ENCODE peak calls at places on chromosomes 6 and 20, in four cellular contexts. One of them, this sample, is unnamed.

GRCh38 chr6:136963259-136963658 is 41.2 kb downstream of the SLC35D3 start:
- DNase-seq in hippocampal formation: no peak
- DNase-seq in NCI-H1092 treated with DMSO at 0.1 percent for 48 hours: peak
- DNase-seq in fibroblast of mammary gland: no peak
- DNase-seq in this sample: no peak

GRCh38 chr6:32972353-32973143 is 4.2 kb downstream of the BRD2 start:
- DNase-seq in hippocampal formation: no peak
- DNase-seq in NCI-H1092 treated with DMSO at 0.1 percent for 48 hours: no peak
- DNase-seq in fibroblast of mammary gland: no peak
- DNase-seq in this sample: no peak

GRCh38 chr20:8722277-8722928 is 346.5 kb upstream of the PLCB4 start:
- DNase-seq in hippocampal formation: peak
- DNase-seq in NCI-H1092 treated with DMSO at 0.1 percent for 48 hours: peak
- DNase-seq in fibroblast of mammary gland: peak
- DNase-seq in this sample: no peak

GRCh38 chr20:47927385-47927851 is 142.1 kb upstream of the SULF2 start:
- DNase-seq in hippocampal formation: no peak
- DNase-seq in NCI-H1092 treated with DMSO at 0.1 percent for 48 hours: no peak
- DNase-seq in fibroblast of mammary gland: peak
- DNase-seq in this sample: no peak

GRCh38 chr20:43985121-43985520 is 70.5 kb downstream of the TOX2 start:
- DNase-seq in hippocampal formation: no peak
- DNase-seq in NCI-H1092 treated with DMSO at 0.1 percent for 48 hours: no peak
- DNase-seq in fibroblast of mammary gland: no peak
- DNase-seq in this sample: no peak

GRCh38 chr20:21391495-21392298 is 5.6 kb downstream of the NKX2-4 start:
- DNase-seq in hippocampal formation: no peak
- DNase-seq in NCI-H1092 treated with DMSO at 0.1 percent for 48 hours: no peak
- DNase-seq in fibroblast of mammary gland: no peak
- DNase-seq in this sample: no peak

GRCh38 chr6:97026298-97026697 is 101.8 kb downstream of the KLHL32 start:
- DNase-seq in hippocampal formation: no peak
- DNase-seq in NCI-H1092 treated with DMSO at 0.1 percent for 48 hours: peak
- DNase-seq in fibroblast of mammary gland: no peak
- DNase-seq in this sample: no peak

GRCh38 chr6:130183271-130184222 is 39.2 kb downstream of the SAMD3 start:
- DNase-seq in hippocampal formation: no peak
- DNase-seq in NCI-H1092 treated with DMSO at 0.1 percent for 48 hours: no peak
- DNase-seq in fibroblast of mammary gland: no peak
- DNase-seq in this sample: no peak

GRCh38 chr6:99241905-99242534 is 107.5 kb downstream of the FAXC start:
- DNase-seq in hippocampal formation: peak
- DNase-seq in NCI-H1092 treated with DMSO at 0.1 percent for 48 hours: peak
- DNase-seq in fibroblast of mammary gland: peak
- DNase-seq in this sample: no peak

GRCh38 chr6:89492025-89492640 is 59.2 kb downstream of the ANKRD6 start:
- DNase-seq in hippocampal formation: no peak
- DNase-seq in NCI-H1092 treated with DMSO at 0.1 percent for 48 hours: peak
- DNase-seq in fibroblast of mammary gland: no peak
- DNase-seq in this sample: no peak

GRCh38 chr20:43766395-43766794 is 39.6 kb upstream of the GTSF1L start:
- DNase-seq in hippocampal formation: peak
- DNase-seq in NCI-H1092 treated with DMSO at 0.1 percent for 48 hours: peak
- DNase-seq in fibroblast of mammary gland: no peak
- DNase-seq in this sample: no peak

GRCh38 chr6:159761135-159761872 is 541 bp upstream of the ACAT2 start:
- DNase-seq in hippocampal formation: no peak
- DNase-seq in NCI-H1092 treated with DMSO at 0.1 percent for 48 hours: peak
- DNase-seq in fibroblast of mammary gland: peak
- DNase-seq in this sample: no peak

GRCh38 chr20:6611911-6612614 is 155.4 kb upstream of the BMP2 start:
- DNase-seq in hippocampal formation: no peak
- DNase-seq in NCI-H1092 treated with DMSO at 0.1 percent for 48 hours: no peak
- DNase-seq in fibroblast of mammary gland: no peak
- DNase-seq in this sample: no peak

GRCh38 chr6:98137391-98137790 is 697.0 kb upstream of the POU3F2 start:
- DNase-seq in hippocampal formation: no peak
- DNase-seq in NCI-H1092 treated with DMSO at 0.1 percent for 48 hours: no peak
- DNase-seq in fibroblast of mammary gland: no peak
- DNase-seq in this sample: no peak

This sample was measured in osteocyte.